ENCODE peak calls at places on chromosomes 7 and 10, in eight cellular contexts. One of them, this sample, is unnamed.

GRCh38 chr10:130807096-130807495 is 504.4 kb downstream of the TCERG1L start:
- DNase-seq in tibial nerve: no peak
- DNase-seq in choroid plexus epithelial cell: no peak
- DNase-seq in AG09309: no peak
- DNase-seq in RWPE2: no peak
- DNase-seq in astrocyte of the spinal cord: no peak
- DNase-seq in body of pancreas: no peak
- DNase-seq in fibroblast of lung: no peak
- DNase-seq in this sample: no peak

GRCh38 chr10:25547391-25547790 is 372.6 kb downstream of the GPR158 start:
- DNase-seq in fibroblast of lung: no peak
- DNase-seq in body of pancreas: no peak
- DNase-seq in tibial nerve: no peak
- DNase-seq in astrocyte of the spinal cord: peak; percentile 50
- DNase-seq in RWPE2: no peak
- DNase-seq in choroid plexus epithelial cell: peak; percentile 65
- DNase-seq in AG09309: no peak
- DNase-seq in this sample: peak; percentile 69

GRCh38 chr10:98262571-98262970 is 5.4 kb downstream of the LOXL4 start:
- DNase-seq in astrocyte of the spinal cord: no peak
- DNase-seq in body of pancreas: peak; percentile 69
- DNase-seq in AG09309: no peak
- DNase-seq in choroid plexus epithelial cell: peak; percentile 63
- DNase-seq in tibial nerve: no peak
- DNase-seq in RWPE2: no peak
- DNase-seq in fibroblast of lung: peak; percentile 35
- DNase-seq in this sample: no peak

GRCh38 chr7:159032310-159032709 is 112.4 kb downstream of the VIPR2 start:
- DNase-seq in AG09309: no peak
- DNase-seq in fibroblast of lung: no peak
- DNase-seq in choroid plexus epithelial cell: no peak
- DNase-seq in astrocyte of the spinal cord: no peak
- DNase-seq in tibial nerve: no peak
- DNase-seq in body of pancreas: no peak
- DNase-seq in RWPE2: no peak
- DNase-seq in this sample: no peak

GRCh38 chr10:61608255-61609040 is 54.3 kb upstream of the CABCOCO1 start:
- DNase-seq in RWPE2: no peak
- DNase-seq in body of pancreas: no peak
- DNase-seq in AG09309: no peak
- DNase-seq in tibial nerve: no peak
- DNase-seq in astrocyte of the spinal cord: peak; percentile 16
- DNase-seq in choroid plexus epithelial cell: peak; percentile 26
- DNase-seq in fibroblast of lung: peak; percentile 58
- DNase-seq in this sample: peak; percentile 75

GRCh38 chr10:123375097-123375496 is 220.9 kb downstream of the BUB3 start:
- DNase-seq in astrocyte of the spinal cord: no peak
- DNase-seq in choroid plexus epithelial cell: no peak
- DNase-seq in AG09309: no peak
- DNase-seq in fibroblast of lung: no peak
- DNase-seq in RWPE2: no peak
- DNase-seq in tibial nerve: no peak
- DNase-seq in body of pancreas: no peak
- DNase-seq in this sample: no peak

GRCh38 chr10:14543048-14543903 is 212.6 kb upstream of the FRMD4A start:
- DNase-seq in AG09309: no peak
- DNase-seq in RWPE2: no peak
- DNase-seq in choroid plexus epithelial cell: peak; percentile 70
- DNase-seq in tibial nerve: no peak
- DNase-seq in fibroblast of lung: peak; percentile 47
- DNase-seq in astrocyte of the spinal cord: peak; percentile 35
- DNase-seq in body of pancreas: peak; percentile 51
- DNase-seq in this sample: no peak

GRCh38 chr10:124886195-124886594 is 55.7 kb upstream of the ZRANB1 start:
- DNase-seq in choroid plexus epithelial cell: peak; percentile 10
- DNase-seq in RWPE2: no peak
- DNase-seq in fibroblast of lung: no peak
- DNase-seq in astrocyte of the spinal cord: no peak
- DNase-seq in tibial nerve: no peak
- DNase-seq in AG09309: no peak
- DNase-seq in body of pancreas: no peak
- DNase-seq in this sample: no peak

GRCh38 chr10:115059301-115059898 is 33.8 kb upstream of the ATRNL1 start:
- DNase-seq in RWPE2: no peak
- DNase-seq in choroid plexus epithelial cell: no peak
- DNase-seq in fibroblast of lung: no peak
- DNase-seq in body of pancreas: no peak
- DNase-seq in AG09309: no peak
- DNase-seq in tibial nerve: no peak
- DNase-seq in astrocyte of the spinal cord: no peak
- DNase-seq in this sample: no peak

GRCh38 chr7:21886396-21886795 is 59.3 kb downstream of the CDCA7L start:
- DNase-seq in tibial nerve: no peak
- DNase-seq in AG09309: no peak
- DNase-seq in RWPE2: no peak
- DNase-seq in astrocyte of the spinal cord: no peak
- DNase-seq in body of pancreas: no peak
- DNase-seq in choroid plexus epithelial cell: no peak
- DNase-seq in fibroblast of lung: no peak
- DNase-seq in this sample: no peak

GRCh38 chr7:93902777-93903423 is 3.5 kb upstream of the GNGT1 start:
- DNase-seq in RWPE2: no peak
- DNase-seq in tibial nerve: no peak
- DNase-seq in body of pancreas: no peak
- DNase-seq in AG09309: no peak
- DNase-seq in fibroblast of lung: peak; percentile 79
- DNase-seq in astrocyte of the spinal cord: peak; percentile 70
- DNase-seq in choroid plexus epithelial cell: peak; percentile 85
- DNase-seq in this sample: no peak

GRCh38 chr10:5873515-5873995 is 16.1 kb downstream of the ANKRD16 start:
- DNase-seq in tibial nerve: peak; percentile 46
- DNase-seq in choroid plexus epithelial cell: peak; percentile 85
- DNase-seq in astrocyte of the spinal cord: peak; percentile 80
- DNase-seq in RWPE2: no peak
- DNase-seq in body of pancreas: peak; percentile 70
- DNase-seq in fibroblast of lung: peak; percentile 65
- DNase-seq in AG09309: peak; percentile 40
- DNase-seq in this sample: no peak

DNA sequence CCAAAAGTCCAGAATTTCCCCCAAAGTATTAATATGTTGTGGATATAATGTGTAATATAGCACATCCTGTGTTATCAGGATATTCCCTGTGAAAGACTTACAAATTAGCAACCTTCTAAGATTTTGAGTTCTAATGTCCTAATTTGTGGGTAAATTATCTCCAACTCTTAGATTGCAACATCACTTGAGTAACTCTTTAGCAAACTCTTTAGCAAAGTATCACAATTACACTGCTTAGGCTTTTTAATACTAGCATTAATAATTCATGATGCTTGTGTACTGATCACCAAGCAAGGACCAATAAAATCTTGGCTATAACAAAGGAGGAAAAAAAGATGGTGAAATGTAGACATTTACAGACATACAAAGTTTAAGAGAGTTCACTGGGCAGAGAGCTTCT is 27.7 kb downstream of the HIP1 start:
- DNase-seq in tibial nerve: no peak
- DNase-seq in fibroblast of lung: no peak
- DNase-seq in RWPE2: no peak
- DNase-seq in choroid plexus epithelial cell: no peak
- DNase-seq in astrocyte of the spinal cord: no peak
- DNase-seq in body of pancreas: no peak
- DNase-seq in AG09309: no peak
- DNase-seq in this sample: no peak
- H3K4me3 ChIP-seq in tibial nerve: no peak overlapping the region
- H3K4me3 ChIP-seq in fibroblast of lung: no peak overlapping the region
- H3K4me3 ChIP-seq in RWPE2: no peak overlapping the region
- H3K4me3 ChIP-seq in choroid plexus epithelial cell: no peak overlapping the region
- H3K4me3 ChIP-seq in astrocyte of the spinal cord: no peak overlapping the region
- H3K4me3 ChIP-seq in body of pancreas: no peak overlapping the region
- H3K4me3 ChIP-seq in AG09309: no peak overlapping the region
- H3K4me3 ChIP-seq in this sample: no peak overlapping the region

GRCh38 chr10:60495357-60495756 is 105.7 kb upstream of the ANK3 start:
- DNase-seq in astrocyte of the spinal cord: peak; percentile 49
- DNase-seq in RWPE2: no peak
- DNase-seq in body of pancreas: no peak
- DNase-seq in fibroblast of lung: peak; percentile 41
- DNase-seq in AG09309: no peak
- DNase-seq in choroid plexus epithelial cell: peak; percentile 68
- DNase-seq in tibial nerve: no peak
- DNase-seq in this sample: no peak
- TF ChIP-seq CTCF in astrocyte of the spinal cord: peak; percentile 29
- TF ChIP-seq CTCF in RWPE2: peak; percentile 22
- TF ChIP-seq CTCF in body of pancreas: no peak
- TF ChIP-seq CTCF in fibroblast of lung: peak; percentile 25
- TF ChIP-seq CTCF in AG09309: no peak
- TF ChIP-seq CTCF in choroid plexus epithelial cell: peak; percentile 45
- TF ChIP-seq CTCF in tibial nerve: no peak
- TF ChIP-seq CTCF in this sample: peak; percentile 38

GRCh38 chr7:135758531-135758932 is 9.9 kb upstream of the FAM180A start:
- DNase-seq in tibial nerve: peak; percentile 33
- DNase-seq in choroid plexus epithelial cell: peak; percentile 74
- DNase-seq in astrocyte of the spinal cord: peak; percentile 84
- DNase-seq in AG09309: no peak
- DNase-seq in RWPE2: no peak
- DNase-seq in body of pancreas: no peak
- DNase-seq in fibroblast of lung: peak; percentile 39
- DNase-seq in this sample: peak; percentile 66
- H3K4me3 ChIP-seq in tibial nerve: peak overlapping the region; percentile 29
- H3K4me3 ChIP-seq in choroid plexus epithelial cell: peak overlapping the region; percentile 15
- H3K4me3 ChIP-seq in astrocyte of the spinal cord: no peak overlapping the region
- H3K4me3 ChIP-seq in AG09309: peak overlapping the region; percentile 37
- H3K4me3 ChIP-seq in RWPE2: no peak overlapping the region
- H3K4me3 ChIP-seq in body of pancreas: no peak overlapping the region
- H3K4me3 ChIP-seq in fibroblast of lung: peak overlapping the region; percentile 21
- H3K4me3 ChIP-seq in this sample: no peak overlapping the region

GRCh38 chr7:44847509-44847919 is 373 bp downstream of the H2AZ2 start:
- DNase-seq in AG09309: no peak
- DNase-seq in tibial nerve: peak; percentile 75
- DNase-seq in RWPE2: peak; percentile 79
- DNase-seq in choroid plexus epithelial cell: peak; percentile 87
- DNase-seq in fibroblast of lung: peak; percentile 83
- DNase-seq in astrocyte of the spinal cord: peak; percentile 87
- DNase-seq in body of pancreas: peak; percentile 87
- DNase-seq in this sample: peak; percentile 44
- TF ChIP-seq CTCF in AG09309: peak; percentile 73
- TF ChIP-seq CTCF in tibial nerve: peak; percentile 99
- TF ChIP-seq CTCF in RWPE2: peak; percentile 96
- TF ChIP-seq CTCF in choroid plexus epithelial cell: peak; percentile 68
- TF ChIP-seq CTCF in fibroblast of lung: peak; percentile 59
- TF ChIP-seq CTCF in astrocyte of the spinal cord: peak; percentile 73
- TF ChIP-seq CTCF in body of pancreas: peak; percentile 68
- TF ChIP-seq CTCF in this sample: peak; percentile 75

This sample was measured in retinal pigment epithelial cell.